ENCODE peak calls at places on chromosome 10, in ten cellular contexts. K is AG04450; D is dorsolateral prefrontal cortex; U is activated CD4-positive, alpha-beta T cell treated with anti-CD3 and anti-CD28 coated beads, Interleukin-2, amount 10 ng/mL, durations not matched to agents 7 days and 5 days; W is Caki2; Z is T-helper 2 cell; T is amygdala; B is left lobe of liver; E is skeletal muscle cell; P is NCI-H1694. S is an unnamed sample.

GRCh38 chr10:132306951-132307751 is 599 bp downstream of the STK32C start:
- DNase-seq in U (peak; percentile 36), T (no peak), B (no peak), D (peak; percentile 49), K (no peak), P (no peak), Z (no peak), W (no peak), E (no peak), S (no peak)

GRCh38 chr10:124562425-124563060 is 100.9 kb downstream of the LHPP start:
- DNase-seq in U (no peak), W (no peak), K (no peak), P (no peak), D (peak; percentile 43), E (no peak), B (no peak), T (no peak), Z (no peak), S (no peak)

GRCh38 chr10:11035318-11035920 is 17.7 kb downstream of the CELF2 start:
- DNase-seq in K (peak; percentile 27), D (no peak), B (no peak), E (no peak), P (no peak), U (no peak), W (peak; percentile 56), Z (no peak), T (no peak), S (peak; percentile 38)

GRCh38 chr10:11074536-11075267 is 57.0 kb downstream of the CELF2 start:
- DNase-seq in T (no peak), U (no peak), D (no peak), B (no peak), W (no peak), Z (no peak), P (no peak), K (no peak), E (no peak), S (no peak)

GRCh38 chr10:97319671-97320479 is 804 bp downstream of the FRAT1 start:
- DNase-seq in P (no peak), D (peak; percentile 66), B (peak; percentile 78), Z (peak; percentile 42), U (peak; percentile 54), E (no peak), K (no peak), W (no peak), T (peak; percentile 40), S (no peak)

GRCh38 chr10:118615888-118616287 is 20.4 kb upstream of the PRLHR start:
- DNase-seq in W (no peak), U (no peak), D (no peak), P (no peak), B (no peak), T (no peak), K (no peak), E (no peak), Z (no peak), S (no peak)

GRCh38 chr10:89741126-89741762 is 39.9 kb downstream of the KIF20B start:
- DNase-seq in E (no peak), T (no peak), U (no peak), Z (no peak), K (no peak), W (no peak), B (no peak), D (no peak), P (no peak), S (no peak)

GRCh38 chr10:63819753-63820347 is 298.6 kb downstream of the REEP3 start:
- DNase-seq in K (peak; percentile 18), B (peak; percentile 72), E (peak; percentile 32), W (peak; percentile 28), D (peak; percentile 67), P (peak; percentile 61), T (peak; percentile 4), U (peak; percentile 19), Z (no peak), S (peak; percentile 25)

GRCh38 chr10:112963835-112964234 is 13.8 kb downstream of the TCF7L2 start:
- DNase-seq in B (no peak), D (no peak), W (peak; percentile 37), U (no peak), E (no peak), T (no peak), Z (no peak), P (no peak), K (no peak), S (no peak)